ENCODE peak calls at places on chromosomes 3 and 15, in four cellular contexts. One of them, this sample, is unnamed. For H3K9me3, the result is how much of the 10 kb centered on the place peaks cover.

GRCh38 chr3:115792206-115792955 is 169.1 kb downstream of the GAP43 start:
- DNase-seq in fibroblast of lung: peak
- DNase-seq in kidney: no peak
- DNase-seq in A673: no peak
- DNase-seq in this sample: no peak

GRCh38 chr15:66780172-66780972 is 78.3 kb downstream of the SMAD6 start:
- DNase-seq in fibroblast of lung: peak
- DNase-seq in kidney: peak
- DNase-seq in A673: peak
- DNase-seq in this sample: peak

GRCh38 chr3:11665331-11665730 is 21.6 kb upstream of the VGLL4 start:
- DNase-seq in fibroblast of lung: no peak
- DNase-seq in kidney: no peak
- DNase-seq in A673: no peak
- DNase-seq in this sample: no peak

GRCh38 chr3:13687409-13687989 is 138.6 kb downstream of the FBLN2 start:
- DNase-seq in fibroblast of lung: no peak
- DNase-seq in kidney: no peak
- DNase-seq in A673: no peak
- DNase-seq in this sample: no peak

GRCh38 chr3:184595726-184596125 is 34.1 kb downstream of the EPHB3 start:
- DNase-seq in fibroblast of lung: no peak
- DNase-seq in kidney: no peak
- DNase-seq in A673: no peak
- DNase-seq in this sample: no peak

GRCh38 chr3:95460274-95460673 is 1354.1 kb upstream of the EPHA6 start:
- DNase-seq in fibroblast of lung: no peak
- DNase-seq in kidney: no peak
- DNase-seq in A673: no peak
- DNase-seq in this sample: no peak

GRCh38 chr3:48595075-48595525 is at the start of gene COL7A1:
- DNase-seq in fibroblast of lung: no peak
- DNase-seq in kidney: no peak
- DNase-seq in A673: peak
- DNase-seq in this sample: no peak

GRCh38 chr3:75180945-75181298 is 483.2 kb upstream of the FRG2C start:
- DNase-seq in fibroblast of lung: no peak
- DNase-seq in kidney: no peak
- DNase-seq in A673: no peak
- DNase-seq in this sample: no peak

GRCh38 chr15:83565553-83566159 is 88.3 kb upstream of the ADAMTSL3 start:
- DNase-seq in fibroblast of lung: peak
- DNase-seq in kidney: no peak
- DNase-seq in A673: peak
- DNase-seq in this sample: no peak

GRCh38 chr3:125310623-125311076 is 64.5 kb downstream of the ZNF148 start:
- DNase-seq in fibroblast of lung: no peak
- DNase-seq in kidney: no peak
- DNase-seq in A673: no peak
- DNase-seq in this sample: no peak

GRCh38 chr3:78140274-78140673 is 1100.4 kb downstream of the ROBO2 start:
- DNase-seq in fibroblast of lung: peak
- DNase-seq in kidney: no peak
- DNase-seq in A673: no peak
- DNase-seq in this sample: no peak

GRCh38 chr15:83276661-83277060 is 7.8 kb downstream of the BNC1 start:
- DNase-seq in fibroblast of lung: no peak
- DNase-seq in kidney: no peak
- DNase-seq in A673: no peak
- DNase-seq in this sample: no peak

GRCh38 chr3:148077318-148077923 is 620.3 kb upstream of the AGTR1 start:
- DNase-seq in fibroblast of lung: peak
- DNase-seq in kidney: no peak
- DNase-seq in A673: peak
- DNase-seq in this sample: no peak

GRCh38 chr15:59298255-59298856 is 74.3 kb downstream of the MYO1E start:
- DNase-seq in fibroblast of lung: no peak
- DNase-seq in kidney: no peak
- DNase-seq in A673: no peak
- DNase-seq in this sample: no peak

GRCh38 chr15:90231028-90232017 is 2.4 kb downstream of the CIB1 start:
- DNase-seq in fibroblast of lung: peak
- DNase-seq in kidney: peak
- DNase-seq in A673: no peak
- DNase-seq in this sample: no peak

GRCh38 chr3:126528419-126528799 is 4.5 kb downstream of the CHST13 start:
- DNase-seq in fibroblast of lung: no peak
- DNase-seq in kidney: peak
- DNase-seq in A673: no peak
- DNase-seq in this sample: no peak

GRCh38 chr3:157107644-157108133 is 52.3 kb downstream of the CCNL1 start:
- DNase-seq in fibroblast of lung: no peak
- DNase-seq in kidney: no peak
- DNase-seq in A673: peak
- DNase-seq in this sample: no peak

GRCh38 chr15:72319360-72319984 is 485 bp downstream of the CELF6 start:
- DNase-seq in fibroblast of lung: peak
- DNase-seq in kidney: peak
- DNase-seq in A673: peak
- DNase-seq in this sample: no peak

GRCh38 chr15:38307251-38307650 is 54.6 kb downstream of the SPRED1 start:
- DNase-seq in fibroblast of lung: no peak
- DNase-seq in kidney: no peak
- DNase-seq in A673: no peak
- DNase-seq in this sample: no peak

GRCh38 chr3:176766862-176767261 is 430.4 kb downstream of the TBL1XR1 start:
- DNase-seq in fibroblast of lung: no peak
- DNase-seq in kidney: no peak
- DNase-seq in A673: no peak
- DNase-seq in this sample: no peak

GRCh38 chr15:41585140-41586047 is 26.4 kb downstream of the TYRO3 start:
- DNase-seq in fibroblast of lung: peak
- DNase-seq in kidney: no peak
- DNase-seq in A673: peak
- DNase-seq in this sample: no peak

GRCh38 chr3:96986241-96986640 is 171.8 kb downstream of the EPHA6 start:
- DNase-seq in fibroblast of lung: no peak
- DNase-seq in kidney: no peak
- DNase-seq in A673: no peak
- DNase-seq in this sample: no peak

GRCh38 chr3:122927726-122928125 is 99.8 kb downstream of the SEMA5B start:
- DNase-seq in fibroblast of lung: no peak
- DNase-seq in kidney: no peak
- DNase-seq in A673: no peak
- DNase-seq in this sample: no peak

GRCh38 chr3:56753206-56753605 is 48.5 kb downstream of the ARHGEF3 start:
- DNase-seq in fibroblast of lung: no peak
- DNase-seq in kidney: no peak
- DNase-seq in A673: no peak
- DNase-seq in this sample: no peak

GRCh38 chr15:25249236-25250010 is 189.4 kb downstream of the UBE3A start:
- DNase-seq in fibroblast of lung: no peak
- DNase-seq in kidney: no peak
- DNase-seq in A673: no peak
- DNase-seq in this sample: no peak

GRCh38 chr15:25248583-25249235 is 190.1 kb downstream of the UBE3A start:
- DNase-seq in fibroblast of lung: no peak
- DNase-seq in kidney: peak
- DNase-seq in A673: no peak
- DNase-seq in this sample: no peak

GRCh38 chr15:25246641-25247417 is 192.0 kb downstream of the UBE3A start:
- DNase-seq in fibroblast of lung: no peak
- DNase-seq in kidney: peak
- DNase-seq in A673: no peak
- DNase-seq in this sample: no peak

GRCh38 chr15:25245801-25246622 is 192.8 kb downstream of the UBE3A start:
- DNase-seq in fibroblast of lung: no peak
- DNase-seq in kidney: no peak
- DNase-seq in A673: no peak
- DNase-seq in this sample: no peak

DNA sequence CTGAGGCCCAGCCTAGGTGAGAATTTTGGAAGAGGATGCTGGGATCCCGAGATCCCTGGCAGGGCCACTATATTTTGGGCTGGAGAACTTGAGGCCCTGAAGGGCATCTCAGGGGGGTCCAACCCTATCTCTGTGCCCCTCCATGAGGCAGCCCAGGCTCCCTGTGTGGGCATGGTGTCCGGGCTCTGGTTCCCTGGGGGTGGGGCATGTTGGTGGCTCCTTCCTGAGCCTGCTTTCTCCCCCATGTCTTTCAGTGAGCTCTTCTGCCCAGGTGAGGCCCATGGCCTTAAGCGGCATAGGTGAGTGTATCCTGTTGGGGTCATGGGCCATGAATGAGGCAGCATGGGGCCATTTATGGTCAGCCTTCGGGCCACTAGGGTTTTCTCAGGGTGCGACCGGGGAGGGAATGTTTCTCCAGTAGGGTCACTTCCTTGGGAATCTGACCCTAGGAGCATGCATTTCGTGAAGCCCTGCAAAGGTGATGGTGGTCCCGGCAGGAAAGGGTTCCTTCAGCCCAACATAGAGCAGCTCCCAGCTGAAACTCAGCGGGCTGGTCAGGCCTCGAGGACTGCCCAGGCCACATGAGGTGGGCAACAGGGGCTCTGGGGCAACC is 191.3 kb downstream of the UBE3A start:
- DNase-seq in fibroblast of lung: no peak
- DNase-seq in kidney: no peak
- DNase-seq in A673: no peak
- DNase-seq in this sample: no peak
- H3K9me3 ChIP-seq in fibroblast of lung: under half
- H3K9me3 ChIP-seq in kidney: under half
- H3K9me3 ChIP-seq in A673: under half
- H3K9me3 ChIP-seq in this sample: half or more

GRCh38 chr3:87145553-87145952 is 81.6 kb upstream of the CHMP2B start:
- DNase-seq in fibroblast of lung: peak
- DNase-seq in kidney: no peak
- DNase-seq in A673: peak
- DNase-seq in this sample: no peak
- TF ChIP-seq CTCF in fibroblast of lung: peak
- TF ChIP-seq CTCF in kidney: no peak
- TF ChIP-seq CTCF in A673: peak
- TF ChIP-seq CTCF in this sample: peak

GRCh38 chr15:74429784-74430141 is 4.0 kb downstream of the SEMA7A start:
- DNase-seq in fibroblast of lung: no peak
- DNase-seq in kidney: no peak
- DNase-seq in A673: no peak
- DNase-seq in this sample: no peak

GRCh38 chr15:74426404-74427281 is 7.1 kb downstream of the SEMA7A start:
- DNase-seq in fibroblast of lung: no peak
- DNase-seq in kidney: no peak
- DNase-seq in A673: no peak
- DNase-seq in this sample: no peak

GRCh38 chr15:74427607-74428441 is 5.9 kb downstream of the SEMA7A start:
- DNase-seq in fibroblast of lung: no peak
- DNase-seq in kidney: no peak
- DNase-seq in A673: no peak
- DNase-seq in this sample: no peak

GRCh38 chr15:74428970-74429783 is 4.6 kb downstream of the SEMA7A start:
- DNase-seq in fibroblast of lung: no peak
- DNase-seq in kidney: no peak
- DNase-seq in A673: no peak
- DNase-seq in this sample: no peak

DNA sequence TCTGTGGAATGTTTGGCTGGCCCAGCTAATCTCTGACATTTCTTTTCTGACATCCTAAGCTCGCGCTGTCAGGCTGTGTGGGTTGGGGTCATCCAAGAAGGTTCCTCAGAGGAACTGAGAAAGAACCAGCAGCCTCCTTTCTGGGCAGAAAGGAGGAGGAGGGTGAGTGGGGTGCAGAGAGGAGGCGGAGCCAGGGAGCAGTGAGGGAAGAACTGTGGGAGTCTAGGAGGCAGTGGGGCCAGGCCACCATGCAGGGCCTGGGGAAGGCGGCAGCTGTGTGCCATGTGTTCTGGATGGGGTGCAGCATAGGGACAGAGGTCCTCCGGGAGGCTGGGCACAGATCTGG is 5.3 kb downstream of the SEMA7A start:
- DNase-seq in fibroblast of lung: no peak
- DNase-seq in kidney: no peak
- DNase-seq in A673: no peak
- DNase-seq in this sample: no peak
- H3K4me3 ChIP-seq in fibroblast of lung: no peak
- H3K4me3 ChIP-seq in kidney: no peak
- H3K4me3 ChIP-seq in A673: no peak
- H3K4me3 ChIP-seq in this sample: no peak

DNA sequence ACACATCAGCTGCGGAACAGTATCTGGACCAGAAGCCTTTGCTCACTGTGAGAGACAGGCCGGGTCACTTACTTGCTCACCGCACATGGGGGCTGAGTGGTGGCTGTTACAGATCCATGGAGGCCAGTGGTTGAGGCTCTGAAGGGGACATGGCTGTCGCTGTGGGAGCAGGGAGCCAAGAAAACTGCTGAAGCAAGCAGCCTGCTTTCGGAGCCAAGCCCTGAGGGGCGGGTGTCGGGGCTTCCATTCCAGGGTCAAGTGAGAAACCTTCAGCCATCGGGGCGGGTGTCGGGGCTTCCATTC is 42.3 kb upstream of the ADAMTS17 start:
- DNase-seq in fibroblast of lung: no peak
- DNase-seq in kidney: no peak
- DNase-seq in A673: no peak
- DNase-seq in this sample: no peak
- H3K9me3 ChIP-seq in fibroblast of lung: under half
- H3K9me3 ChIP-seq in kidney: under half
- H3K9me3 ChIP-seq in A673: under half
- H3K9me3 ChIP-seq in this sample: under half

DNA sequence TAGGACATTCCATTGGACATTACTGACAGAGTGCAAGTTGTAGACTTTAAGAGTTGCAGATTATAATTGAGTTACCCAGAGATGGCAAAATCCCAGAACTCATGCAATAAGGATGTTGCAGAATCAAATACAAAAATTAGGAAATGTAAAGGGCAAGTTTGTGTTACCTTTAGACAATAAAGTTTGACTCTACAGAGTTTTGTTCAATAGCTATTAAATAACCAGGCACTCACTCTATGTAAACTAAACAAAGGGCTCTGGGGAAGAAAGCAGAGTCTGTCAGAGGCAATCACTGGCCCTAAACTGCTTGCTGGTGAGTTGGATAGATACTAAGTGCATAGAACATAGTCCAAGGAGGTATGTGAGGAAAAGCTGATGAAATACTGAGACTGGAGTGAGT is 40.0 kb upstream of the PLCL2 start:
- DNase-seq in fibroblast of lung: no peak
- DNase-seq in kidney: no peak
- DNase-seq in A673: no peak
- DNase-seq in this sample: no peak
- TF ChIP-seq CTCF in fibroblast of lung: no peak
- TF ChIP-seq CTCF in kidney: no peak
- TF ChIP-seq CTCF in A673: no peak
- TF ChIP-seq CTCF in this sample: no peak

GRCh38 chr3:197737319-197737649 is 580 bp upstream of the RUBCN start:
- DNase-seq in fibroblast of lung: no peak
- DNase-seq in kidney: no peak
- DNase-seq in A673: no peak
- DNase-seq in this sample: no peak
- H3K4me3 ChIP-seq in fibroblast of lung: peak
- H3K4me3 ChIP-seq in kidney: peak
- H3K4me3 ChIP-seq in A673: peak
- H3K4me3 ChIP-seq in this sample: peak

GRCh38 chr3:567488-568173 is 371.1 kb downstream of the CHL1 start:
- DNase-seq in fibroblast of lung: no peak
- DNase-seq in kidney: no peak
- DNase-seq in A673: no peak
- DNase-seq in this sample: no peak
- H3K9me3 ChIP-seq in fibroblast of lung: under half
- H3K9me3 ChIP-seq in kidney: under half
- H3K9me3 ChIP-seq in A673: under half
- H3K9me3 ChIP-seq in this sample: under half

GRCh38 chr3:89114841-89115223 is 7.4 kb downstream of the EPHA3 start:
- DNase-seq in fibroblast of lung: no peak
- DNase-seq in kidney: no peak
- DNase-seq in A673: no peak
- DNase-seq in this sample: no peak
- TF ChIP-seq CTCF in fibroblast of lung: no peak
- TF ChIP-seq CTCF in kidney: no peak
- TF ChIP-seq CTCF in A673: peak
- TF ChIP-seq CTCF in this sample: no peak

This sample was measured in AG04450.